ENCODE peak calls at places on chromosomes 2 and 18, in six cellular contexts. One of them, this sample, is unnamed.

GRCh38 chr18:79770501-79770815 is 27.3 kb upstream of the KCNG2 start:
- DNase-seq in SW480: no peak
- DNase-seq in Calu3: no peak
- DNase-seq in GM12864: no peak
- DNase-seq in omental fat pad: no peak
- DNase-seq in tibial artery: peak
- DNase-seq in this sample: no peak

GRCh38 chr2:31129835-31130561 is 8.2 kb downstream of the GALNT14 start:
- DNase-seq in SW480: no peak
- DNase-seq in Calu3: no peak
- DNase-seq in GM12864: no peak
- DNase-seq in tibial artery: no peak
- DNase-seq in omental fat pad: no peak
- DNase-seq in this sample: no peak

GRCh38 chr18:27803957-27804356 is 373.0 kb downstream of the CDH2 start:
- DNase-seq in SW480: no peak
- DNase-seq in tibial artery: no peak
- DNase-seq in Calu3: no peak
- DNase-seq in omental fat pad: no peak
- DNase-seq in GM12864: no peak
- DNase-seq in this sample: no peak

GRCh38 chr2:122273785-122274419 is 518.5 kb downstream of the TSN start:
- DNase-seq in GM12864: no peak
- DNase-seq in Calu3: no peak
- DNase-seq in SW480: no peak
- DNase-seq in omental fat pad: no peak
- DNase-seq in tibial artery: no peak
- DNase-seq in this sample: no peak

GRCh38 chr2:57407742-57408343 is 638.8 kb upstream of the VRK2 start:
- DNase-seq in omental fat pad: no peak
- DNase-seq in Calu3: no peak
- DNase-seq in SW480: no peak
- DNase-seq in GM12864: no peak
- DNase-seq in tibial artery: no peak
- DNase-seq in this sample: no peak

GRCh38 chr2:55056024-55056521 is 5.8 kb upstream of the RTN4 start:
- DNase-seq in Calu3: no peak
- DNase-seq in tibial artery: no peak
- DNase-seq in GM12864: no peak
- DNase-seq in SW480: peak
- DNase-seq in omental fat pad: no peak
- DNase-seq in this sample: no peak

GRCh38 chr2:237533668-237534138 is 32.7 kb upstream of the PRLH start:
- DNase-seq in SW480: peak
- DNase-seq in omental fat pad: no peak
- DNase-seq in tibial artery: no peak
- DNase-seq in Calu3: no peak
- DNase-seq in GM12864: no peak
- DNase-seq in this sample: no peak

GRCh38 chr2:127365211-127365643 is 22.5 kb downstream of the MAP3K2 start:
- DNase-seq in omental fat pad: no peak
- DNase-seq in Calu3: no peak
- DNase-seq in SW480: peak
- DNase-seq in GM12864: no peak
- DNase-seq in tibial artery: no peak
- DNase-seq in this sample: no peak

GRCh38 chr2:95266781-95267430 is 7.3 kb upstream of the PROM2 start:
- DNase-seq in tibial artery: peak
- DNase-seq in GM12864: no peak
- DNase-seq in Calu3: no peak
- DNase-seq in omental fat pad: no peak
- DNase-seq in SW480: no peak
- DNase-seq in this sample: no peak

GRCh38 chr2:160332318-160332717 is 132.2 kb upstream of the ITGB6 start:
- DNase-seq in tibial artery: no peak
- DNase-seq in Calu3: no peak
- DNase-seq in GM12864: no peak
- DNase-seq in SW480: no peak
- DNase-seq in omental fat pad: no peak
- DNase-seq in this sample: no peak

GRCh38 chr2:32064021-32064678 is 794 bp downstream of the SPAST start:
- DNase-seq in SW480: peak
- DNase-seq in Calu3: no peak
- DNase-seq in tibial artery: no peak
- DNase-seq in GM12864: no peak
- DNase-seq in omental fat pad: no peak
- DNase-seq in this sample: no peak

GRCh38 chr18:48799724-48800315 is 150.9 kb downstream of the SMAD7 start:
- DNase-seq in GM12864: no peak
- DNase-seq in Calu3: no peak
- DNase-seq in SW480: no peak
- DNase-seq in tibial artery: peak
- DNase-seq in omental fat pad: no peak
- DNase-seq in this sample: no peak

GRCh38 chr2:217667545-217667944 is 335.2 kb downstream of the TNS1 start:
- DNase-seq in omental fat pad: no peak
- DNase-seq in GM12864: no peak
- DNase-seq in SW480: no peak
- DNase-seq in tibial artery: peak
- DNase-seq in Calu3: no peak
- DNase-seq in this sample: no peak